ENCODE peak calls at places on chromosomes 11 and 22, in six cellular contexts. H is PC-3, B is neural progenitor cell, T is right cardiac atrium, Q is H1, X is heart left ventricle. Y is an unnamed sample. For H3K4me1, the result is how much of the 10 kb centered on the place peaks cover.

GRCh38 chr22:24325105-24325757 is 54.6 kb downstream of the SPECC1L start:
- DNase-seq in H (peak), B (peak), T (no peak), Q (no peak), X (no peak), Y (no peak)

GRCh38 chr11:22244986-22245592 is 52.2 kb downstream of the ANO5 start:
- DNase-seq in H (peak), B (peak), T (peak), Q (no peak), X (no peak), Y (no peak)

GRCh38 chr22:17769716-17770082 is 4.6 kb downstream of the BID start:
- DNase-seq in H (no peak), B (no peak), T (no peak), Q (no peak), X (peak), Y (no peak)

GRCh38 chr11:1448166-1448825 is 38.3 kb downstream of the MOB2 start:
- DNase-seq in H (no peak), B (no peak), T (no peak), Q (no peak), X (no peak), Y (no peak)

GRCh38 chr11:28887681-28888080 is 779.5 kb downstream of the METTL15 start:
- DNase-seq in H (no peak), B (no peak), T (no peak), Q (no peak), X (no peak), Y (no peak)

GRCh38 chr22:43505423-43505822 is 93.6 kb downstream of the MPPED1 start:
- DNase-seq in H (no peak), B (no peak), T (no peak), Q (no peak), X (no peak), Y (peak)

GRCh38 chr11:93648168-93648567 is 13.3 kb upstream of the CEP295 start:
- DNase-seq in H (peak), B (peak), T (no peak), Q (no peak), X (no peak), Y (no peak)

GRCh38 chr11:100867601-100868000 is 180.5 kb downstream of the ARHGAP42 start:
- DNase-seq in H (no peak), B (peak), T (no peak), Q (no peak), X (no peak), Y (no peak)

GRCh38 chr22:38733329-38734202 is 22.2 kb downstream of the SUN2 start:
- DNase-seq in H (peak), B (peak), T (peak), Q (peak), X (no peak), Y (peak)

GRCh38 chr11:132987936-132988335 is 544.4 kb downstream of the OPCML start:
- DNase-seq in H (no peak), B (no peak), T (no peak), Q (no peak), X (no peak), Y (no peak)

GRCh38 chr11:132981146-132981956 is 551.0 kb downstream of the OPCML start:
- DNase-seq in H (no peak), B (no peak), T (no peak), Q (no peak), X (no peak), Y (no peak)

GRCh38 chr11:132982769-132983168 is 549.5 kb downstream of the OPCML start:
- DNase-seq in H (no peak), B (peak), T (no peak), Q (no peak), X (no peak), Y (no peak)

GRCh38 chr11:132980721-132981120 is 551.6 kb downstream of the OPCML start:
- DNase-seq in H (no peak), B (no peak), T (no peak), Q (no peak), X (no peak), Y (no peak)

DNA sequence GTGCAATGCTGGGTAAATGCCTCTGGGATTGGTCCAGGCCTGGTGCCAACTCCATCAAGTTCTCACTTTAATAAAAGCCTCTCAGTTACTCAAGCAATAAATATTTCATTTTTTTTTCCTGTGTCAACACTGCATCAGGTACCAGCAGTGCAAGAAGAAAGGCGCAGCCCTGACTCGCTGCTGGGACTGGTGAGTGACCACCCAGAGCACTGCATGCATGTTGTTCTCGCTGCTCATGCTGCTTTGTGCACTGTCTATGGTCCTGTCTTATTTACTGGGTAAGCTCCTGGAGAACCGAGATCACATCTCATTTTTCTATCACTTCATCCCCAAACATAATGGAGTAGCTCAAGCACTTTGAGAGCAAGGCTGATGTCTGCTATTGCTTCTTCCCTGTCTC is 549.0 kb downstream of the OPCML start:
- DNase-seq in H (no peak), B (no peak), T (no peak), Q (no peak), X (no peak), Y (no peak)
- H3K4me1 ChIP-seq in H (under half), B (under half), T (under half), Q (under half), X (under half), Y (under half)

DNA sequence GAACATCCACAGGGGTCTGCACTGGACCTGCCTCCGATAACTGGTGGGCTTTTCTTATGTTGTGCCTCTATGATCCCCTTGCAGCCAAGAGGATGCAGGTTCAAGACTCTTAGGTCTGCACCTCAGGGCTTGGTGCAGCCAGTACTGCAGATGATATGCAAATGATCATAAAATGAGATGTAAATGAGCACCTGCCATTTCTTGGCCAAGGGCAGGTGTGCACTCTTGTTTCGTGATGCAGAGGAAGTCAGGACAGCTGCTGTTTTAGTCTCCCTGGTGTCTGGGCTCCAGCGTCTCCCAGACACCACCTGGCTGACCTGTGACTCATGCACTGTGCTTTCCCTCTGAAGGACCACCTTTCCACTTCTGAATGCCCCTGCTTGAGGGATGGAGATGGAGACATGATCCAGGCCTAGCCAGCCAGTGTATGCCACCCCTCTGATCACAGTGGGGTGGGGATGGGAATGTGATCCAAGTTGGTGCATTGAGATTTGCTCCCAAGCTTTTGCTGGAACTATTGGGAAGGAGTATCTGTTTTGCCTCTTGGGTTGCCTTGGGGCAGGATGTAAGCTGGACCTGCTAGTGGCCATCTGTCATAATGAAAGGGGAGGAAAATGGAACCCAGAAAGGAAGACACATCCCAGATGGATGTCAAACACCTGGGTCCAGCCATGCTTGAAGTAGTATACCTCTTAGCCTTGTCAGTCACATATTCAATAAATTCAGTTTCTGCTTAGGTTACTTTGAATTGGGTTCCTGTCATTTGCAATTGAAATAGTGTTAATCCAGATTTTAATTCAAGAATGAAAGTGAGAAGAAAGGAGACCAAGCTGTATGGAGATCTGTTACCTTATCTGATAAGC is 3.3 kb upstream of the KCNJ11 start:
- DNase-seq in H (no peak), B (no peak), T (no peak), Q (no peak), X (no peak), Y (no peak)
- H3K4me1 ChIP-seq in H (under half), B (under half), T (under half), Q (under half), X (under half), Y (under half)

DNA sequence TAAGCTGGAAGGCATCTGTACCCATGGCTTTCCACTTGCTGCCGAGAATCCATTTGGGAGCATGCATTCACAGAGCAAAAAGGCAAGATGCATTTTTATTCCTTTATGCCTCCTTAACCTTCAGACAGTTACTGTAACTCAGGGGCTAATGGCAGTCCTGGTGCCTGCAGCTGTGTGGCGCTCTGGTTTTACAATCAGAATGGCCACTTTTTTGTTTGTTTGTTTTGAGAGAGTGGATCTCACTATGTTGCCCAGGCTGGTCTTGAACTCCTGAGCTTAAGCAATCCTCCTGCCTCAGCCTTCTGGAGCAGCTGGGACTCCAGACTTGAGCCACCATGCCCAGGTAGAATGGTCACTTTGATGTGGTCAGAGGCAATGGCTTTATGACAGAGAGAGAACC is 101.8 kb downstream of the NAV2 start:
- DNase-seq in H (no peak), B (no peak), T (no peak), Q (no peak), X (no peak), Y (no peak)
- H3K4me1 ChIP-seq in H (under half), B (under half), T (under half), Q (under half), X (half or more), Y (under half)

GRCh38 chr11:35586216-35586615 is 32.0 kb upstream of the FJX1 start:
- DNase-seq in H (no peak), B (no peak), T (no peak), Q (no peak), X (no peak), Y (no peak)

GRCh38 chr11:35585411-35585810 is 32.8 kb upstream of the FJX1 start:
- DNase-seq in H (no peak), B (no peak), T (no peak), Q (no peak), X (no peak), Y (no peak)

GRCh38 chr11:35583126-35583525 is 35.1 kb upstream of the FJX1 start:
- DNase-seq in H (peak), B (no peak), T (no peak), Q (no peak), X (no peak), Y (no peak)

GRCh38 chr11:35583843-35584242 is 34.4 kb upstream of the FJX1 start:
- DNase-seq in H (peak), B (no peak), T (no peak), Q (no peak), X (no peak), Y (no peak)

GRCh38 chr11:35584321-35584720 is 33.9 kb upstream of the FJX1 start:
- DNase-seq in H (peak), B (no peak), T (no peak), Q (no peak), X (no peak), Y (no peak)
- H3K4me1 ChIP-seq in H (half or more), B (under half), T (under half), Q (under half), X (under half), Y (under half)

DNA sequence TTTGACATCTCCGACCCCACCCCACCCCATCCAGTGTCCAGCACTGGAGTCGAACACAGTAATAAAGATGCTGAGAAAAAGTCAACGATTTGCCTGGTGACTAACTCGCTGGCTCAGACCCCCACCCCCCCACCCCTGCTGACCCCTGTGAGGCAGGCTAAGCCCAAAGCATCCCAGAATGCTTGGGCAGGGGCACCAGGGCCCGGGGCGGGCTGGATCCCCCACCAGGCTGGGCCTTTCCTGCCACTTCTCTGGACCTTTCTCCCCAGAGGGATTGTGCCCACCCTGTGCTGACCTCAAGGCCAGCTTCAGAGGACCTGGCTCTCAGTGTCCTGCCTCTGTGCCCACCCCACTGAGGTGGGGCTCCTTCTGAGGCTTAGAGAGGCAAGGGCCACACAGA is 1.8 kb downstream of the C11orf86 start:
- DNase-seq in H (no peak), B (no peak), T (no peak), Q (no peak), X (no peak), Y (no peak)
- H3K4me1 ChIP-seq in H (under half), B (under half), T (under half), Q (under half), X (under half), Y (under half)

DNA sequence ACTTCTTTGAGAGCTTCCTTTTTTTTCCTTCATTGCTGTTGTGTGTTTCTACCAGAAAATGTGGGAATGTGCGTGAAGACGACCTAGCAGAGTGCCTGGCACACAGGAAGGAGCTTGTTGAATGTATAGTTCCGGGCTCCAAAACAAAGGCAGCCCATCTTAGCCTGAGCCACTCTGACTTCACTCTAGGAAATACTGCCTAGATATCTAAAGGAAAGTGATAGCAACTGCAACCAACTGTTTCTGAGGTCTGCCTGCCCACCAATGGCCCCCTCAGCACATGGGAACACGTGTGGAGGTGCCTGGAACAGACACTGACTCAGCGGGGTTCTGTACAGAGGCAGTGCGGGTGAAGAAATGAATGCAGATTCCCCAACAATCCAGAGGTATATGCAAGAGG is 14.7 kb upstream of the XBP1 start:
- DNase-seq in H (no peak), B (no peak), T (no peak), Q (no peak), X (no peak), Y (peak)
- H3K4me1 ChIP-seq in H (under half), B (under half), T (under half), Q (under half), X (under half), Y (under half)

GRCh38 chr11:95148938-95149337 is 59.3 kb downstream of the ENDOD1 start:
- DNase-seq in H (no peak), B (no peak), T (no peak), Q (no peak), X (no peak), Y (no peak)
- H3K4me1 ChIP-seq in H (under half), B (under half), T (under half), Q (under half), X (under half), Y (under half)

GRCh38 chr11:110801328-110801727 is 89.1 kb upstream of the ARHGAP20 start:
- DNase-seq in H (no peak), B (no peak), T (no peak), Q (no peak), X (no peak), Y (no peak)

GRCh38 chr11:110793556-110793955 is 81.3 kb upstream of the ARHGAP20 start:
- DNase-seq in H (no peak), B (peak), T (no peak), Q (no peak), X (no peak), Y (no peak)

GRCh38 chr11:110795124-110795624 is 82.9 kb upstream of the ARHGAP20 start:
- DNase-seq in H (no peak), B (no peak), T (no peak), Q (no peak), X (no peak), Y (no peak)

GRCh38 chr11:110798231-110798630 is 86.0 kb upstream of the ARHGAP20 start:
- DNase-seq in H (no peak), B (no peak), T (no peak), Q (no peak), X (no peak), Y (no peak)

GRCh38 chr11:110797453-110797852 is 85.2 kb upstream of the ARHGAP20 start:
- DNase-seq in H (no peak), B (no peak), T (peak), Q (no peak), X (no peak), Y (no peak)
- H3K4me1 ChIP-seq in H (under half), B (under half), T (under half), Q (under half), X (under half), Y (under half)

GRCh38 chr11:306645-307371 is 808 bp upstream of the IFITM2 start:
- DNase-seq in H (no peak), B (no peak), T (peak), Q (no peak), X (no peak), Y (peak)
- H3K4me1 ChIP-seq in H (under half), B (under half), T (under half), Q (under half), X (under half), Y (under half)

Y was measured in kidney.